ENCODE peak calls at places on chromosomes 6 and 20, in nine cellular contexts. F is substantia nigra; E is naive B cell; H is non-pigmented ciliary epithelial cell; Q is psoas muscle; B is spleen; L is cardiac fibroblast; X is NCI-H1417; D is activated CD8-positive, alpha-beta memory T cell treated with anti-CD3 and anti-CD28 coated beads for 4 hours. M is an unnamed sample.

GRCh38 chr6:152723398-152723797 is 25.7 kb downstream of the MYCT1 start:
- DNase-seq in F (no peak), E (no peak), H (peak), Q (no peak), B (no peak), L (peak), X (no peak), D (no peak), M (peak)

GRCh38 chr6:152305672-152306071 is 331.5 kb downstream of the SYNE1 start:
- DNase-seq in F (no peak), E (no peak), H (no peak), Q (no peak), B (no peak), L (no peak), X (no peak), D (no peak), M (no peak)

GRCh38 chr20:6702144-6702543 is 65.3 kb upstream of the BMP2 start:
- DNase-seq in F (no peak), E (no peak), H (no peak), Q (no peak), B (no peak), L (no peak), X (no peak), D (no peak), M (no peak)

GRCh38 chr6:42158011-42158410 is 15.2 kb upstream of the GUCA1A start:
- DNase-seq in F (no peak), E (no peak), H (no peak), Q (no peak), B (no peak), L (no peak), X (no peak), D (no peak), M (peak)

GRCh38 chr6:113944701-113945100 is 26.2 kb downstream of the HDAC2 start:
- DNase-seq in F (no peak), E (no peak), H (peak), Q (no peak), B (no peak), L (peak), X (no peak), D (no peak), M (peak)

GRCh38 chr20:61569836-61570235 is 317.8 kb downstream of the CDH4 start:
- DNase-seq in F (no peak), E (no peak), H (no peak), Q (no peak), B (peak), L (no peak), X (no peak), D (no peak), M (no peak)

GRCh38 chr20:45934046-45934586 is 367 bp upstream of the PCIF1 start:
- DNase-seq in F (peak), E (no peak), H (no peak), Q (peak), B (peak), L (peak), X (no peak), D (peak), M (peak)

GRCh38 chr20:11080010-11080409 is 406.2 kb upstream of the JAG1 start:
- DNase-seq in F (no peak), E (no peak), H (no peak), Q (no peak), B (no peak), L (peak), X (no peak), D (no peak), M (no peak)

GRCh38 chr6:14658909-14659561 is 541.5 kb downstream of the CD83 start:
- DNase-seq in F (no peak), E (peak), H (no peak), Q (no peak), B (no peak), L (peak), X (no peak), D (no peak), M (peak)

GRCh38 chr20:45328451-45328850 is 19.8 kb downstream of the SDC4 start:
- DNase-seq in F (no peak), E (no peak), H (no peak), Q (no peak), B (no peak), L (no peak), X (no peak), D (no peak), M (no peak)

GRCh38 chr6:166360243-166361079 is 18.1 kb upstream of the SFT2D1 start:
- DNase-seq in F (no peak), E (no peak), H (no peak), Q (peak), B (no peak), L (peak), X (no peak), D (no peak), M (peak)

GRCh38 chr20:5825136-5825719 is 75.0 kb downstream of the SHLD1 start:
- DNase-seq in F (no peak), E (no peak), H (no peak), Q (no peak), B (no peak), L (no peak), X (no peak), D (no peak), M (no peak)

GRCh38 chr6:112234596-112234995 is 19.8 kb downstream of the LAMA4 start:
- DNase-seq in F (no peak), E (no peak), H (no peak), Q (no peak), B (no peak), L (peak), X (no peak), D (no peak), M (peak)

GRCh38 chr20:61891916-61892649 is 173.6 kb downstream of the TAF4 start:
- DNase-seq in F (no peak), E (no peak), H (no peak), Q (peak), B (peak), L (no peak), X (no peak), D (no peak), M (no peak)

M was measured in adipocyte.